ENCODE peak calls at places on chromosomes 2 and 18, in nine cellular contexts. B is astrocyte of the spinal cord, L is neural progenitor cell, A is D721Med, G is mucosa of descending colon, U is GM23338, T is tibial nerve, J is A673, X is glutamatergic neuron. Z is an unnamed sample.

GRCh38 chr2:105969552-105969951 is 224.5 kb downstream of the UXS1 start:
- DNase-seq in B (no peak), L (peak; percentile 73), A (no peak), G (no peak), U (peak; percentile 77), T (no peak), J (peak; percentile 35), X (peak; percentile 47), Z (peak; percentile 46)

GRCh38 chr18:41096504-41096903 is 858.5 kb upstream of the PIK3C3 start:
- DNase-seq in B (peak; percentile 59), L (peak; percentile 15), A (no peak), G (no peak), U (no peak), T (no peak), J (no peak), X (no peak), Z (peak; percentile 7)

GRCh38 chr2:100063459-100063953 is 78.9 kb downstream of the AFF3 start:
- DNase-seq in B (no peak), L (no peak), A (no peak), G (no peak), U (no peak), T (no peak), J (no peak), X (no peak), Z (no peak)

GRCh38 chr2:36287363-36288275 is 68.0 kb upstream of the CRIM1 start:
- DNase-seq in B (peak; percentile 30), L (no peak), A (no peak), G (no peak), U (no peak), T (no peak), J (no peak), X (no peak), Z (no peak)

GRCh38 chr2:224175010-224175409 is 135.9 kb upstream of the SERPINE2 start:
- DNase-seq in B (no peak), L (no peak), A (no peak), G (no peak), U (no peak), T (no peak), J (no peak), X (no peak), Z (peak; percentile 39)

GRCh38 chr2:9434484-9434883 is 11.0 kb downstream of the CPSF3 start:
- DNase-seq in B (no peak), L (no peak), A (no peak), G (no peak), U (no peak), T (no peak), J (no peak), X (no peak), Z (no peak)

GRCh38 chr2:238978507-238978906 is 130.6 kb downstream of the TWIST2 start:
- DNase-seq in B (no peak), L (no peak), A (no peak), G (no peak), U (no peak), T (no peak), J (no peak), X (no peak), Z (no peak)

GRCh38 chr2:2503864-2504418 is 172.9 kb upstream of the MYT1L start:
- DNase-seq in B (no peak), L (no peak), A (no peak), G (no peak), U (no peak), T (no peak), J (no peak), X (no peak), Z (no peak)

GRCh38 chr2:157231476-157231875 is 26.0 kb upstream of the GALNT5 start:
- DNase-seq in B (no peak), L (no peak), A (no peak), G (no peak), U (no peak), T (no peak), J (no peak), X (no peak), Z (no peak)

GRCh38 chr2:26058390-26058789 is 24.5 kb downstream of the RAB10 start:
- DNase-seq in B (no peak), L (peak; percentile 5), A (no peak), G (no peak), U (no peak), T (no peak), J (no peak), X (no peak), Z (no peak)

GRCh38 chr2:16665746-16666452 is at the start of gene CYRIA:
- DNase-seq in B (peak; percentile 35), L (peak; percentile 87), A (no peak), G (peak; percentile 82), U (peak; percentile 57), T (no peak), J (peak; percentile 72), X (peak; percentile 70), Z (peak; percentile 42)

GRCh38 chr2:27306657-27307544 is 1.3 kb downstream of the UCN start:
- DNase-seq in B (no peak), L (peak; percentile 42), A (no peak), G (no peak), U (peak; percentile 76), T (no peak), J (peak; percentile 57), X (peak; percentile 42), Z (no peak)

GRCh38 chr2:173903611-173904394 is 61.4 kb downstream of the SP3 start:
- DNase-seq in B (no peak), L (no peak), A (no peak), G (no peak), U (no peak), T (no peak), J (no peak), X (no peak), Z (no peak)

GRCh38 chr2:100577777-100578176 is 15.0 kb downstream of the PDCL3 start:
- DNase-seq in B (no peak), L (no peak), A (no peak), G (no peak), U (no peak), T (no peak), J (no peak), X (no peak), Z (no peak)

GRCh38 chr18:8937112-8937641 is 165.3 kb upstream of the NDUFV2 start:
- DNase-seq in B (no peak), L (no peak), A (no peak), G (no peak), U (peak; percentile 20), T (no peak), J (no peak), X (no peak), Z (no peak)

GRCh38 chr2:79627237-79627636 is 114.4 kb downstream of the CTNNA2 start:
- DNase-seq in B (no peak), L (no peak), A (no peak), G (no peak), U (no peak), T (no peak), J (no peak), X (no peak), Z (no peak)

DNA sequence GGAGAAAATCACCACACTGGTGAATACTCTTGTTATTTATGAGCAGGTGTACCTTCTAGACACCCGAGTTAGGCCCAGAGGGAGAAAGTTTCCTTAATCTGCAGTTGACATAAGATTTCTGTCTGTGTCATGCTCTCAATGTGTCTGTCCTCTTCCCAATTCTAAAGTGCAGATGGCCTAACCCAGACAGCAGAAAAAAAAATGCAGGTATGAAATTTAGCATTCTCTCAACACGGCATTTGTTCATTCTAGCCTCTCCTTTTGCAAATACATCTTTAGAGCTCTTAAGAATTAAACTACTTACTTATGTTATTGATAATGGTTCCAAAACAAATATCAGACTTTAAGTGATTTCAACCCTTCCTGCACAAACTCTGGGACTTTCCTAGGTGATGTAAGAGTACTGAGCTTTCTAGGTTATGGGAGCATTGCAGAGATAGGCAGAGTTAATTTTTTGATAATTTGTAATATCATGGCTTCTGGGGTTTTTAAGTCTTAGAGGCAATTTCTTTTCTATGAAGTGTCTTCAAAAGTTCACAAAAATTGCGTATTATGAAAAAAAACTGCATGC is 32.9 kb upstream of the ITGB6 start:
- DNase-seq in B (no peak), L (no peak), A (no peak), G (no peak), U (no peak), T (no peak), J (no peak), X (no peak), Z (no peak)
- TF ChIP-seq CTCF in B (no peak), L (no peak), A (no peak), G (no peak), U (no peak), T (no peak), J (no peak), X (no peak), Z (no peak)

DNA sequence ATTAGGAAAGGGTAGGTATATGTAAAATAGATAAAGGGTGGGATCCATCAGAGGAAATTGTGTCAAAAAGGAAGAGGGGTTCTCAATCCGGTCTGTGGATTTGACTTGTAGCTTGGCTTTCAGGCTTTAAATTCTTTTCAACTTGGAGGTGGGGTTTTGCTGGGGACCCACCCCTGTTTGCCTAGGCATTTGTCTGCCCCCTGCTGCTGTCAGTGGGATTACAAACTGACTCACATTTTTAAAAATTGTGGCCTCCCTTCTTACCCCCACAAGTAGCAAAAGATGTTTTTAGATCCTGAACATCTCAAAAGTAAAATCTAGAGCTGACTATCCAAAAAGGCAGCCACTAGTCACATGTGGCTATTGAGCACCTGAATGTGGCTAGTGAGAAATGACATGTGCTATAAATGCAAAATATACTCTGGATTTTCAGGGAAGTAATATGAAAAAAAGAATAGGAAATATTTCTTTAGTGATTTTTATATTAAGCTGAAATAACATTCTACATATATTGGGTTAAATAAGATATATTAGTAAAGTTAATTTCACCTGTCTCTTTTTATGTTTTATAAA is 178.9 kb downstream of the GFPT1 start:
- DNase-seq in B (no peak), L (no peak), A (no peak), G (no peak), U (no peak), T (no peak), J (peak; percentile 26), X (no peak), Z (no peak)
- TF ChIP-seq CTCF in B (peak; percentile 26), L (peak; percentile 21), A (no peak), G (no peak), U (peak; percentile 10), T (no peak), J (peak; percentile 42), X (no peak), Z (no peak)

DNA sequence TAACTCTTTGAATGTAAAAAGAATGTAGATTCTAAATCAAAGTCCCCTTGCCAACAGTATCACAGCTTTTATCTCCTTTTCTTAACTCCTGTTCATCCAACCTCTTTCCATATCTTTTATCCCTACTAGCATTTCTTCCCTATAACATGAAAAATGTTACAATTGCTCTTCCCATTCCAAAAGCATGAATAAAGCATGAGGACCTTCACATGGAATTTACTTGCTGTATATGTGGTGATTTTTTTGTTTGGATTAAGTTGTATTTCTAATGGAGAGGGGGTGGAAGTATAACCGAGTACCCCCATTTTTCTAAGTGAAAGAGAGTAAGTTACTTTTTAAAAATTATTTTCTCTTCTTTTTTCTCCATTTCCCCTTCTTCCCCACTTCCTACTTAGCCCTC is 94.9 kb upstream of the RBBP8 start:
- DNase-seq in B (no peak), L (no peak), A (no peak), G (no peak), U (no peak), T (no peak), J (no peak), X (no peak), Z (no peak)
- TF ChIP-seq CTCF in B (no peak), L (no peak), A (no peak), G (no peak), U (no peak), T (no peak), J (no peak), X (no peak), Z (no peak)

DNA sequence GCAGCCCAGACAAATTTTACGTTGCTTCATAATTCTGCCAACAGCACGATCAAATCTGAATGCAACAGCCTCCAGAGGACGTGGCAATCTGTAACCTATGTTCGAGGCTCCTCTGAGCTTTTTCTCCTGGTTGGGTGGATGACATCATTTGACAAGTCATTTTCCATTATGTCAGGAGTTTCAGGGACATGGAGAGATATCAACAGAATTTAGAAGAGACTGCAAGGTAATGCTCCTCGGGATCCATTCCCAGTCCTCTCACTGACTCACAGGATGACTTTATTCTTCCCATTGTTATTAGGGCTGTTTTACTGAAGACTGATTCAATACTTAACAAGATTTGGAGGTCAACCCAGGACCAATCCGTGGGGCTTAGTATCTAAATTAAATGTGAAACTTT is 72.5 kb upstream of the RNF152 start:
- DNase-seq in B (no peak), L (no peak), A (no peak), G (no peak), U (no peak), T (no peak), J (no peak), X (no peak), Z (no peak)
- TF ChIP-seq CTCF in B (no peak), L (no peak), A (no peak), G (no peak), U (no peak), T (no peak), J (no peak), X (no peak), Z (no peak)

Z was measured in endothelial cell.